ENCODE peak calls at places on chromosomes 7 and 10, in five cellular contexts. One of them, this sample, is unnamed.

GRCh38 chr7:37901890-37902524 is 14.6 kb downstream of the SFRP4 start:
- DNase-seq in HepG2: peak
- DNase-seq in GM12878: no peak
- DNase-seq in WTC11: no peak
- DNase-seq in H1: no peak
- DNase-seq in this sample: peak

GRCh38 chr7:150383710-150384397 is 4.7 kb downstream of the ZNF775 start:
- DNase-seq in HepG2: peak
- DNase-seq in WTC11: peak
- DNase-seq in GM12878: no peak
- DNase-seq in H1: peak
- DNase-seq in this sample: peak

GRCh38 chr7:131619336-131620305 is 63.2 kb upstream of the PODXL start:
- DNase-seq in GM12878: no peak
- DNase-seq in WTC11: no peak
- DNase-seq in HepG2: no peak
- DNase-seq in H1: no peak
- DNase-seq in this sample: peak

GRCh38 chr7:114218283-114218682 is 196.3 kb upstream of the FOXP2 start:
- DNase-seq in H1: no peak
- DNase-seq in GM12878: no peak
- DNase-seq in WTC11: no peak
- DNase-seq in HepG2: no peak
- DNase-seq in this sample: no peak

GRCh38 chr7:134179321-134179720 is 52.2 kb downstream of the LRGUK start:
- DNase-seq in GM12878: no peak
- DNase-seq in WTC11: no peak
- DNase-seq in HepG2: no peak
- DNase-seq in H1: no peak
- DNase-seq in this sample: no peak

GRCh38 chr7:89549768-89550167 is 604.5 kb upstream of the STEAP1 start:
- DNase-seq in HepG2: no peak
- DNase-seq in WTC11: peak
- DNase-seq in GM12878: no peak
- DNase-seq in H1: no peak
- DNase-seq in this sample: no peak

GRCh38 chr10:31832261-31832660 is 96.4 kb downstream of the ARHGAP12 start:
- DNase-seq in H1: no peak
- DNase-seq in GM12878: no peak
- DNase-seq in HepG2: no peak
- DNase-seq in WTC11: no peak
- DNase-seq in this sample: no peak

GRCh38 chr10:80460399-80461207 is 6.5 kb downstream of the TSPAN14 start:
- DNase-seq in HepG2: peak
- DNase-seq in GM12878: no peak
- DNase-seq in H1: peak
- DNase-seq in WTC11: peak
- DNase-seq in this sample: no peak

GRCh38 chr7:112929411-112929810 is 139.2 kb upstream of the TMEM168 start:
- DNase-seq in H1: no peak
- DNase-seq in GM12878: no peak
- DNase-seq in HepG2: no peak
- DNase-seq in WTC11: no peak
- DNase-seq in this sample: no peak

GRCh38 chr7:77989981-77990566 is 191.5 kb downstream of the PHTF2 start:
- DNase-seq in H1: peak
- DNase-seq in GM12878: no peak
- DNase-seq in WTC11: peak
- DNase-seq in HepG2: no peak
- DNase-seq in this sample: peak

GRCh38 chr10:65571011-65571570 is 1354.7 kb upstream of the LRRTM3 start:
- DNase-seq in GM12878: no peak
- DNase-seq in WTC11: no peak
- DNase-seq in H1: no peak
- DNase-seq in HepG2: peak
- DNase-seq in this sample: no peak

GRCh38 chr7:463362-464176 is 56.1 kb downstream of the PDGFA start:
- DNase-seq in GM12878: no peak
- DNase-seq in H1: no peak
- DNase-seq in HepG2: no peak
- DNase-seq in WTC11: peak
- DNase-seq in this sample: no peak

GRCh38 chr7:140260767-140261486 is 84.1 kb upstream of the KDM7A start:
- DNase-seq in HepG2: no peak
- DNase-seq in H1: no peak
- DNase-seq in GM12878: no peak
- DNase-seq in WTC11: no peak
- DNase-seq in this sample: no peak

GRCh38 chr10:69240455-69240854 is 20.3 kb downstream of the HKDC1 start:
- DNase-seq in WTC11: no peak
- DNase-seq in HepG2: no peak
- DNase-seq in GM12878: no peak
- DNase-seq in H1: no peak
- DNase-seq in this sample: no peak
- TF ChIP-seq ATF2 in WTC11: no peak
- TF ChIP-seq ATF2 in HepG2: no peak
- TF ChIP-seq ATF2 in GM12878: no peak
- TF ChIP-seq ATF2 in H1: no peak
- TF ChIP-seq ATF2 in this sample: no peak

GRCh38 chr7:148772297-148773089 is 73.8 kb downstream of the CUL1 start:
- DNase-seq in HepG2: no peak
- DNase-seq in WTC11: no peak
- DNase-seq in GM12878: no peak
- DNase-seq in H1: no peak
- DNase-seq in this sample: no peak
- TF ChIP-seq ATF2 in HepG2: no peak
- TF ChIP-seq ATF2 in WTC11: no peak
- TF ChIP-seq ATF2 in GM12878: no peak
- TF ChIP-seq ATF2 in H1: no peak
- TF ChIP-seq ATF2 in this sample: no peak

DNA sequence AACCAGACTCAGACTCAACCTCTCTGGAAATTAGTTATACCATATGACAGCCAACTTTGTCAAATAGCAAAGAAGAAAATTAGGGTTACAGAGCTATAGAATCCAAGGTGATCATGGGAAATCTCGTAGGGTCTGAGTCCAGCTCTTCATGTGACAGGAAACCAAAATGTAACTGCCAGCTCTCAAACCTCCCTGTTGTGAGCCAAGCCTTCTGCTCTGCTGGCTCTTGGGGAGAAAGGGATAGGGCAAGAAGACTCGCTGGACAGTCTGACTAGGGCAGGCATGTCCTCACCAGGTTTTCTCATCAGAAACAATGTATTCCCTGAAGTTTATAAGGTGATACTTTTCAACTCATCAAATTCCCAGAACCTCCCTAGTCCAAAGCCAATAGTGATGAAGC is 63.0 kb downstream of the CDHR3 start:
- DNase-seq in H1: no peak
- DNase-seq in HepG2: no peak
- DNase-seq in GM12878: no peak
- DNase-seq in WTC11: no peak
- DNase-seq in this sample: no peak
- TF ChIP-seq ATF2 in H1: no peak
- TF ChIP-seq ATF2 in HepG2: no peak
- TF ChIP-seq ATF2 in GM12878: no peak
- TF ChIP-seq ATF2 in WTC11: no peak
- TF ChIP-seq ATF2 in this sample: no peak

GRCh38 chr7:98022531-98022930 is 32.5 kb upstream of the OCM2 start:
- DNase-seq in WTC11: no peak
- DNase-seq in H1: no peak
- DNase-seq in HepG2: no peak
- DNase-seq in GM12878: no peak
- DNase-seq in this sample: no peak
- TF ChIP-seq ATF2 in WTC11: no peak
- TF ChIP-seq ATF2 in H1: no peak
- TF ChIP-seq ATF2 in HepG2: no peak
- TF ChIP-seq ATF2 in GM12878: no peak
- TF ChIP-seq ATF2 in this sample: no peak

This sample was measured in K562.